ENCODE peak calls at places on chromosomes 3 and 15, in four cellular contexts. C is SK-N-SH, B is HL-60, U is dorsolateral prefrontal cortex. P is an unnamed sample.

GRCh38 chr3:194836676-194837075 is 151.0 kb downstream of the FAM43A start:
- DNase-seq in U (no peak), C (no peak), B (no peak), P (no peak)

GRCh38 chr3:59938857-59939256 is 889.0 kb upstream of the CFAP20DC start:
- DNase-seq in B (no peak), C (no peak), U (no peak), P (no peak)

GRCh38 chr15:90891346-90891949 is 7.1 kb downstream of the FES start:
- DNase-seq in U (no peak), C (no peak), B (no peak), P (no peak)

GRCh38 chr15:79007066-79007465 is 62.2 kb upstream of the CTSH start:
- DNase-seq in U (no peak), B (peak), C (peak), P (no peak)

GRCh38 chr3:93867425-93867824 is 106.3 kb downstream of the PROS1 start:
- DNase-seq in U (no peak), B (no peak), C (no peak), P (no peak)

GRCh38 chr3:120791958-120792357 is 49.4 kb downstream of the GTF2E1 start:
- DNase-seq in B (no peak), U (no peak), C (no peak), P (no peak)

GRCh38 chr3:194043516-194043915 is 92.4 kb upstream of the HES1 start:
- DNase-seq in U (no peak), C (no peak), B (no peak), P (no peak)

GRCh38 chr3:194732617-194733016 is 46.9 kb downstream of the FAM43A start:
- DNase-seq in U (no peak), B (peak), C (no peak), P (no peak)

GRCh38 chr3:83769791-83770663 is 1188.8 kb upstream of the CADM2 start:
- DNase-seq in B (no peak), C (no peak), U (no peak), P (no peak)

GRCh38 chr15:69787791-69788190 is 309.9 kb downstream of the TLE3 start:
- DNase-seq in B (no peak), C (no peak), U (no peak), P (no peak)

GRCh38 chr3:114452176-114452744 is 158.4 kb downstream of the TIGIT start:
- DNase-seq in C (no peak), U (no peak), B (no peak), P (no peak)

GRCh38 chr3:179991877-179992276 is 44.9 kb downstream of the PEX5L start:
- DNase-seq in U (no peak), B (no peak), C (no peak), P (no peak)

GRCh38 chr3:196741401-196741761 is 1.7 kb downstream of the PAK2 start:
- DNase-seq in U (no peak), C (no peak), B (no peak), P (no peak)

GRCh38 chr3:30658328-30659052 is 52.1 kb downstream of the TGFBR2 start:
- DNase-seq in B (peak), U (no peak), C (no peak), P (no peak)

GRCh38 chr3:105752791-105753415 is 115.9 kb downstream of the CBLB start:
- DNase-seq in C (peak), U (no peak), B (no peak), P (no peak)

GRCh38 chr15:45393851-45394250 is 15.5 kb upstream of the GATM start:
- DNase-seq in B (no peak), U (no peak), C (no peak), P (no peak)

GRCh38 chr3:69142090-69142489 is 19.7 kb upstream of the LMOD3 start:
- DNase-seq in B (no peak), U (no peak), C (no peak), P (no peak)

GRCh38 chr3:11610044-11610671 is 33.6 kb downstream of the VGLL4 start:
- DNase-seq in B (no peak), U (no peak), C (peak), P (no peak)

GRCh38 chr3:86416334-86416733 is 574.6 kb downstream of the VGLL3 start:
- DNase-seq in C (no peak), U (no peak), B (no peak), P (no peak)

GRCh38 chr15:39948817-39949216 is 14.9 kb downstream of the EIF2AK4 start:
- DNase-seq in C (no peak), B (no peak), U (no peak), P (no peak)

GRCh38 chr3:32531010-32531647 is 28.5 kb upstream of the CMTM6 start:
- DNase-seq in C (no peak), U (no peak), B (no peak), P (no peak)

GRCh38 chr15:48424076-48424475 is 92.8 kb downstream of the DUT start:
- DNase-seq in U (no peak), C (no peak), B (no peak), P (no peak)

GRCh38 chr3:41431386-41431785 is 232.1 kb downstream of the CTNNB1 start:
- DNase-seq in U (no peak), B (no peak), C (no peak), P (no peak)

GRCh38 chr15:81400640-81401236 is 26.7 kb upstream of the TMC3 start:
- DNase-seq in B (no peak), U (no peak), C (peak), P (no peak)

DNA sequence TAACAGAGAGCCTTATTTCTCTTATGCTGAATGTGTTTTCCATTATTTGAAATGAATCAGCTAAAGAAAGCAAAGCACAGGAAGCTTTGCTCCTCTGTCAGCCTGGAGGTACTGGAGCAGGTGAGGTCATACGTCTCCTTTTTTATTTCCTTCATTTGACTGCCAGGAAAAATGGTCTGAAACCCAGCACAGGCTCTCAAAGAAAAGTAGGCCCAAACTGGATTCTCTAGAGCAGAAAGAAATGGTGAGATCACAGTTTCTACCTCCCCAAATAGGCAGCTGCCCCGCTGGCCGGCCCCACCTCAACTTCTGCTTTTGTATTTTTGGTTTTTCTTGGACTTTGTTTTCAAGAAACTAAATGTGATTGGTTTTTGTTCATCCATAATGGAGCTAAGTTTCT is 95.1 kb downstream of the RPL39L start:
- DNase-seq in U (no peak), B (peak), C (no peak), P (no peak)
- H3K27ac ChIP-seq in U (no peak), B (peak), C (peak), P (no peak)

DNA sequence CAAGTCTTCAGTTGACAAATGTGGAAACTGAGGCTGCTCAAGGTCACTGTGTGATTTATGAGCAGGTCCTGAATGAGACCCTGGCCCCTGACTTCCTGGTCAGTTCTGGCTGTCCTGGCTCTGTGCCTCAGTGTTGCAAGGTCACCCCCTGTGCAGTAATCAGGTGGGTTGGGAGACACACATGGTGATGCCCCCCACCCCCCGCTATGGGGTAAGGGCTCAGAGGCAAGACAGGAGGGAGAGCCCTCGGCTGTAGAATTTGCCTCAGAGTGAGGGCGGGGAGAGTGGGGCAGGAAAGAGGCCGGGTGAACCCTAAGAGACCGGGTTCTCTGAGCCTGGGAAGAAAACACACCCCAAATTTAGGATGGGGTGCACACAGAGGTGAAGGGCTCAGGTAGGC is 98.5 kb downstream of the MEGF11 start:
- DNase-seq in C (no peak), U (no peak), B (no peak), P (no peak)
- H3K27ac ChIP-seq in C (no peak), U (no peak), B (no peak), P (no peak)

DNA sequence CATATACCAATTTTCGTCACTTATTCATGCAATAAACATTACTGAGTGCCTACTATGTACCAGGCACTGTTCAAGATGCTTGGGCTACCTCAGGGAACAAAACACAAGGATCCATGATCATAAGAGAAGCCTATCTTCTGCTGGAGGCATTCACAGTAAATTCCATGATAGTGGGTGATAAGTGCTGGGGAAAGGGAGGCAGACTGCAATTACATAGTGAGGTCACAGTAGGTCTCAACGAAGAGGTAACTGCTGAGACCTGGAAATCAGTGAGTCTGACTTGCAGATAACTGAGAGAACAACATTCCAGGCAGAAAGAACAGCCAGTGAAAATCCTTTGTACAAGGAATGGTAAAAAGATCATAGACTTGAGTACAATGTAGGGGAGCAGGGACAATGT is 33.6 kb downstream of the RAF1 start:
- DNase-seq in C (no peak), U (no peak), B (no peak), P (no peak)
- H3K27ac ChIP-seq in C (no peak), U (no peak), B (no peak), P (no peak)

DNA sequence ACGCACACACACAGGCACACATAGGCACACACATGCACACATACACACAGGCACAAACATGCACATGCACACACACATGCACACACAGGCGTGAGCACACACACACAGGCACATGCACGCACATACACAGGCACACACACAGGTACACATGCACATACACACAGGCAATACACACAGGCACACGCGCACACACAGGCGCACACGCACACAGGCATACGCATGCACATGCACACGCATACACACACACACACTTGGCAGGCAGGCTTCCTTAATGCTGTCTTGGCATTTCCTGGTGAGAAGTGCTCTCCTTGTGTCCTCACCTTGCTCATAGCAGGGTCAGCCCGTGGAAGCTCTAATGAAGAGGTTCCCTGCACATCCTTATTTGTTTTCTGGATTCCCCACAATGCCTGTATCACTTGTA is 8.4 kb upstream of the SLCO2A1 start:
- DNase-seq in B (no peak), C (no peak), U (no peak), P (no peak)
- H3K27ac ChIP-seq in B (no peak), C (no peak), U (no peak), P (no peak)

DNA sequence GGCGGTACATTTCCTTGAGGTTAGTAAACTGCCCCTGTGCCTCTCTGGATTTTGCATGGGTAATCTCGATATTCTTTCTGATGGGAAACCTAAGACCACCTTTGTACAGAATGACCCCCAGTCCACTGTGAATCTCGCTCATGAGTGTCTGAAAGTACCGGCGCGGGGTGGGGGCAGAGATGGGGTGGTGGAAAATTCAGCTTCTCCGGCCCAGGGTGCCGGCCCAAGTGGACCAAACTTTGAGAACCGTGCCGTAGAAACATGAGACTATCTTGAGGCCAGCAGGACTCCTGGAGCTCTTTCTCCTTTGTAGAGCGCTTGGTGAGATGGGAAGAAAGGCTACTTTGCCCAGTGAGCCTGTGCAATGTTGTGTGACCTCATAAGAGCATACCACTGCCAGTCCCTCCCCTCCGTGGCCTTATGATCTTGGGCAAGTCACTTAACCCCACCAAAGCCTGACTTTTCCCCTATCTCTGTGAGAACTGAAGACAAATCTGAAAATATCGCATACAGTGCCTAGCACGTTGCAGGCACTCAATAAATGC is 40.3 kb upstream of the VEPH1 start:
- DNase-seq in U (no peak), C (no peak), B (no peak), P (no peak)
- H3K27ac ChIP-seq in U (no peak), C (no peak), B (no peak), P (no peak)

GRCh38 chr15:72005483-72005882 is 112.5 kb downstream of the MYO9A start:
- DNase-seq in C (no peak), B (no peak), U (no peak), P (no peak)

GRCh38 chr15:72013703-72014102 is 104.2 kb downstream of the MYO9A start:
- DNase-seq in B (no peak), U (no peak), C (no peak), P (no peak)

GRCh38 chr15:72006382-72006781 is 111.6 kb downstream of the MYO9A start:
- DNase-seq in B (no peak), C (no peak), U (no peak), P (no peak)

GRCh38 chr15:72009207-72009606 is 108.7 kb downstream of the MYO9A start:
- DNase-seq in U (no peak), B (no peak), C (no peak), P (no peak)

GRCh38 chr15:72011291-72011940 is 106.5 kb downstream of the MYO9A start:
- DNase-seq in U (no peak), C (no peak), B (no peak), P (no peak)
- H3K27ac ChIP-seq in U (no peak), C (no peak), B (no peak), P (no peak)

GRCh38 chr3:64898941-64899340 is 211.1 kb upstream of the ADAMTS9 start:
- DNase-seq in U (no peak), C (no peak), B (no peak), P (no peak)

GRCh38 chr3:64892664-64893309 is 205.0 kb upstream of the ADAMTS9 start:
- DNase-seq in U (no peak), B (no peak), C (no peak), P (no peak)

GRCh38 chr3:64896173-64896925 is 208.5 kb upstream of the ADAMTS9 start:
- DNase-seq in C (no peak), U (no peak), B (no peak), P (no peak)

GRCh38 chr3:64890466-64890865 is 202.7 kb upstream of the ADAMTS9 start:
- DNase-seq in B (no peak), C (no peak), U (no peak), P (no peak)

DNA sequence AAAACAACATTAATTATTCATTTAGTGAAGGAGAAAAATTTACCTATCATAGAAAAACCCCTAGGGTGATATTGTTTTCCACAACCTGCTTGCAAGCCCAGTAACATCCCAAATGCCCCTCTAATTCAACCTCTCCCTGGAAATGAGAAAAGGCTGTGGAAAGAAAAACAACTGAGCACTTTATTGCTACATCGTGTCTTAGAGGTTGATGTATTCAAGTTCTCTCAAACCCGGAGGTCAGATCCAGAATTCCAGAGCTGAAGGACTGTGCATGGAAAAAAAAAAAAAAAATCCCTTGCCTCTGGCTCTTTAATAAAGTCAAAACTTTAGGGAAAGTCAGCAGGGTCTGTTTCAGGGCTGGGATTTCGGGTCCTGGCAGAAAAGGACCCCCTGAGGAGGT is 207.3 kb upstream of the ADAMTS9 start:
- DNase-seq in U (no peak), C (no peak), B (no peak), P (no peak)
- H3K27ac ChIP-seq in U (no peak), C (no peak), B (no peak), P (no peak)

DNA sequence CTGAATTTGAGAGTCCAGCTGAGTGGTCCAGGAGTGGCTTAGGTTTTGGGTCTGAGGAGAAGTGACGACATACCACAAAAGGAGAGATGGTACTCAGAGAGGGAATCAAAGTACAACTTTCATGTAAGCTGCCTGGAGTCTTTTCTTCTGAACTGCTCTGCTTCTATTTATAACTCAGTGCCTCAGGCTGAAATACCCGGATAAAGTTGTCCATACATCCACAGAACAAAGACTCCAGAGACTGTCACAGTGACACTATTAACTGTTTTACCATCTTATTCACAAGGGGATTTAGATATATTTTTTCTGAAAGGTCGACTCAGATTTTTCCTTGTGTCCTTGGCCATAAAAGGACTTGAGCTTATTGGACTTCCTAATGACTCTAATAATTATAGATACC is 264.3 kb upstream of the DNAJC19 start:
- DNase-seq in U (no peak), C (peak), B (no peak), P (no peak)
- H3K27ac ChIP-seq in U (no peak), C (no peak), B (no peak), P (no peak)

GRCh38 chr3:126304704-126305103 is 52.5 kb downstream of the KLF15 start:
- DNase-seq in B (no peak), C (no peak), U (no peak), P (no peak)

GRCh38 chr3:126304291-126304690 is 52.9 kb downstream of the KLF15 start:
- DNase-seq in U (no peak), C (no peak), B (no peak), P (no peak)

GRCh38 chr3:126300001-126300760 is 57.0 kb downstream of the KLF15 start:
- DNase-seq in U (no peak), B (no peak), C (no peak), P (no peak)

GRCh38 chr3:126303272-126303671 is 53.9 kb downstream of the KLF15 start:
- DNase-seq in B (no peak), U (no peak), C (no peak), P (no peak)

GRCh38 chr3:126300761-126301481 is 56.3 kb downstream of the KLF15 start:
- DNase-seq in U (peak), C (no peak), B (no peak), P (no peak)
- H3K27ac ChIP-seq in U (no peak), C (no peak), B (no peak), P (no peak)

GRCh38 chr15:42457445-42458442 is 33.2 kb downstream of the ZNF106 start:
- DNase-seq in U (peak), B (no peak), C (peak), P (no peak)
- H3K27ac ChIP-seq in U (peak), B (no peak), C (peak), P (peak)

P was measured in caudate nucleus.